ENCODE peak calls at places on chromosome 12, in four cellular contexts. W, Y, P and X are unnamed samples.

GRCh38 chr12:4148418-4149056 is 125.0 kb upstream of the CCND2 start:
- DNase-seq in W (no peak), Y (no peak), P (no peak), X (peak)

GRCh38 chr12:88624911-88625310 is 44.6 kb upstream of the KITLG start:
- DNase-seq in W (no peak), Y (no peak), P (no peak), X (no peak)

GRCh38 chr12:52307836-52308806 is 13.1 kb downstream of the KRT83 start:
- DNase-seq in W (peak), Y (peak), P (peak), X (peak)

GRCh38 chr12:13173012-13173441 is 23.5 kb upstream of the EMP1 start:
- DNase-seq in W (no peak), Y (no peak), P (no peak), X (no peak)

GRCh38 chr12:12691549-12691948 is 4.4 kb downstream of the GPR19 start:
- DNase-seq in W (no peak), Y (no peak), P (no peak), X (no peak)

GRCh38 chr12:122867701-122868461 is 28.0 kb downstream of the VPS37B start:
- DNase-seq in W (peak), Y (peak), P (no peak), X (peak)

GRCh38 chr12:58097741-58098140 is 156.4 kb downstream of the ATP23 start:
- DNase-seq in W (no peak), Y (no peak), P (no peak), X (no peak)

GRCh38 chr12:1608783-1609119 is 14.4 kb upstream of the FBXL14 start:
- DNase-seq in W (no peak), Y (no peak), P (no peak), X (no peak)

GRCh38 chr12:104929926-104930325 is 28.2 kb downstream of the SLC41A2 start:
- DNase-seq in W (no peak), Y (no peak), P (no peak), X (no peak)

GRCh38 chr12:106178582-106178981 is 39.8 kb upstream of the NUAK1 start:
- DNase-seq in W (no peak), Y (no peak), P (no peak), X (no peak)

GRCh38 chr12:14989790-14990189 is 16.9 kb downstream of the PDE6H start:
- DNase-seq in W (no peak), Y (no peak), P (no peak), X (peak)

GRCh38 chr12:93380480-93381121 is 2.9 kb downstream of the NUDT4 start:
- DNase-seq in W (no peak), Y (peak), P (no peak), X (no peak)

GRCh38 chr12:80643961-80644360 is 63.5 kb upstream of the MYF6 start:
- DNase-seq in W (no peak), Y (no peak), P (no peak), X (no peak)

GRCh38 chr12:117143008-117143532 is 43.9 kb upstream of the TESC start:
- DNase-seq in W (no peak), Y (peak), P (no peak), X (no peak)

GRCh38 chr12:98419101-98419794 is 96.1 kb upstream of the TMPO start:
- DNase-seq in W (no peak), Y (no peak), P (no peak), X (no peak)

GRCh38 chr12:15858348-15858747 is 23.8 kb upstream of the STRAP start:
- DNase-seq in W (no peak), Y (no peak), P (no peak), X (no peak)

GRCh38 chr12:3453947-3454675 is 36.9 kb upstream of the PRMT8 start:
- DNase-seq in W (no peak), Y (peak), P (peak), X (no peak)

GRCh38 chr12:25252946-25253345 is 2.2 kb upstream of the KRAS start:
- DNase-seq in W (no peak), Y (no peak), P (no peak), X (no peak)

GRCh38 chr12:49043856-49044258 is 16.7 kb downstream of the KMT2D start:
- DNase-seq in W (no peak), Y (peak), P (no peak), X (peak)

GRCh38 chr12:69679119-69679518 is 20.0 kb downstream of the BEST3 start:
- DNase-seq in W (no peak), Y (no peak), P (no peak), X (no peak)

GRCh38 chr12:6336079-6336858 is 5.6 kb downstream of the TNFRSF1A start:
- DNase-seq in W (peak), Y (peak), P (peak), X (peak)

GRCh38 chr12:8145754-8146415 is 10.9 kb upstream of the ZNF705A start:
- DNase-seq in W (no peak), Y (no peak), P (no peak), X (no peak)

GRCh38 chr12:108511633-108512540 is 3.2 kb upstream of the FICD start:
- DNase-seq in W (peak), Y (peak), P (peak), X (peak)

GRCh38 chr12:9626821-9627220 is 19.1 kb upstream of the KLRB1 start:
- DNase-seq in W (no peak), Y (no peak), P (no peak), X (no peak)

GRCh38 chr12:19095869-19096480 is 33.6 kb upstream of the PLEKHA5 start:
- DNase-seq in W (no peak), Y (peak), P (no peak), X (no peak)

GRCh38 chr12:26471560-26471959 is 276.2 kb downstream of the SSPN start:
- DNase-seq in W (no peak), Y (no peak), P (no peak), X (no peak)

GRCh38 chr12:120238839-120239445 is 26.6 kb downstream of the PXN start:
- DNase-seq in W (no peak), Y (no peak), P (no peak), X (no peak)

GRCh38 chr12:25690996-25691864 is 138.1 kb upstream of the LMNTD1 start:
- DNase-seq in W (no peak), Y (no peak), P (no peak), X (no peak)

GRCh38 chr12:130162267-130162666 is at the start of gene FZD10:
- DNase-seq in W (no peak), Y (no peak), P (no peak), X (no peak)

GRCh38 chr12:100153131-100153530 is 10.5 kb upstream of the BLTP3B start:
- DNase-seq in W (no peak), Y (no peak), P (no peak), X (no peak)

GRCh38 chr12:112406519-112407488 is 2.6 kb downstream of the RPL6 start:
- DNase-seq in W (no peak), Y (no peak), P (no peak), X (no peak)

GRCh38 chr12:112409906-112410244 is 470 bp upstream of the RPL6 start:
- DNase-seq in W (peak), Y (no peak), P (no peak), X (no peak)

GRCh38 chr12:112413846-112414625 is 4.6 kb upstream of the RPL6 start:
- DNase-seq in W (no peak), Y (no peak), P (no peak), X (no peak)

GRCh38 chr12:112408621-112409020 is 784 bp downstream of the RPL6 start:
- DNase-seq in W (no peak), Y (no peak), P (no peak), X (no peak)

GRCh38 chr12:112409064-112409905 is at the start of gene RPL6:
- DNase-seq in W (peak), Y (peak), P (peak), X (peak)
- TF ChIP-seq POLR2A in W (no peak), Y (peak), P (peak), X (peak)

DNA sequence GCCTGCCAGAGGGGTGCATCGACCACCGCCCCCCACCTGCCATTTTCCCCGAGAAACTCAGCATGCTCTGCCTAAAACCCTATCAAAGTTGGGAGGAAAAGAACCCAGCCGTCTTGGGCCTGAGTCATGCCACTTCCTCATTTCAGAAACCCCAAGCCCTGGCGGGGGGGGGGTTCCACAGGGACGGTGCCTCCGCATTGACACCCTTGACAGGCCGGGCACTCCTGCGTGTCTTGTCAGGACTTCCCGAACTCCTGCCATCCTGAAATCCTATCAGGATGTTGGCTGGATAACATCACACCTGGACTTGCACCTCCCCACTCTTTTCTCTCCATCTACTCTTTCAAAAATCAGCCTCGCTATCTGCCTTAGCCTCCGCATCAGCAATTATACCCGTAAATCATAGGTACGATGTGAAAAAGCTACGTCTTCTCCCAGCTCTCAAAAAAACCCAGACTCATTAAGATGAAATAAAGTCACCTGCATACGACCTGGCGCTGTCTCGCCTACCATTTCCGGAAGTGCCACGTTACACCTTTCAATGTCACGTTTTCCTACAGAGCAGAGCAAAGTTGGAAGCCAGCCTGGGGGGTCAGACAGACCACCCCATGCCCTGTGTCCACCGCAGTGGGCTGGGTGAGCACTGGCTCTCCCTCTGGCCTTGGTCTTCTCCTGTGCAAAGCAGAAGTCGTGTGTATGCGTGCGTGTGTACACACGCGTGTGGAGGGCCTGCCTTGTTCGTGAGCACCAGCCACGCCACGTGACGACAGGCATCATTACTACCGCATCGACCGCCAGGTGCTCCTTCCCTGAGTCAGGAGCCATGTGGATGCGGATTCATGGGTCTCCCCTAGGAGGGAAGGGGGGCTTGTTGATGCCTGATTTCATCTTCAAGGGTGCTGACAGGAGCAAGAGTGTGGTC is 96.7 kb downstream of the RFLNA start:
- DNase-seq in W (no peak), Y (peak), P (peak), X (peak)
- TF ChIP-seq POLR2A in W (no peak), Y (no peak), P (no peak), X (no peak)

DNA sequence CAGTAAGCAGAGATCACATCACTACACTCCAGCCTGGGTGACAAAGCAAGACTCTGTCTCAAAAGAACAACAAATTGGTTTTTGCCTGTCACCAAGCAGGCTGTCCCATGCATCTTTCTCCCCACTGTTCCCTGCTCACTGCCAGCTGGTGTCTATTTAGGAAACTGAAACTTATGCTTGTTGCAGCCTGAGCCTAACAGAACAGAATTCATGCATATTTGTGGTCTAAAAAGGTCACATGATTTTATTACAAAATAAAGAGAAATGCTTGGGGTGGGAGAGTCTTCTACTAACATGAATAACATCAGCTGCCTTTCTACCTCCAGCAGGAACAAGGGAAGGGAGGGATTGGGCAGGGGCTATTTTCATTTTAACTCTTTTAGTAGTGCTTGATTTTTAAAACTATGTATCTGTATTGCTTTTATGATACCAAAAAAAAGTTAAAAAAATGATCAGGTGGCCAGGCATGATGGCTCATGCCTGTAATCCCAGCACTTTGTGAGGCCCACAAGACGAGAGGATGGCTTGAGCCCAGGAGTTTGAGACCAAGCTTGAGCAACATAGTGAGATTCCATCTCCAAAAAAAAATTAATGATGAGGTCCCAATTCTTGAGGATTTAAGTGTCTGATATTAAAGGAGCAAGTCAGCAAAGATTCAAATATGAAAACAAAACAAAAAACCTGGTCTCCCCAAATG is 923 bp downstream of the STAT2 start:
- DNase-seq in W (no peak), Y (no peak), P (no peak), X (no peak)
- TF ChIP-seq POLR2A in W (no peak), Y (no peak), P (no peak), X (no peak)

GRCh38 chr12:46371718-46372130 is 849 bp downstream of the SLC38A2 start:
- DNase-seq in W (peak), Y (peak), P (no peak), X (peak)
- TF ChIP-seq POLR2A in W (no peak), Y (peak), P (no peak), X (no peak)